ENCODE peak calls at places on chromosomes 6 and 20, in eight cellular contexts. One of them, this sample, is unnamed.

GRCh38 chr20:58676161-58676560 is 16.4 kb upstream of the NPEPL1 start:
- DNase-seq in cardiac muscle cell: no peak
- DNase-seq in HAP-1: no peak
- DNase-seq in T-helper 1 cell: no peak
- DNase-seq in stimulated activated CD8-positive, alpha-beta memory T cell treated with anti-CD3 and anti-CD28 coated beads, Interleukin-15, amount 100 ng/mL, for 1 hour: no peak
- DNase-seq in substantia nigra: no peak
- DNase-seq in NCI-H69: no peak
- DNase-seq in neural crest cell: no peak
- DNase-seq in this sample: no peak

GRCh38 chr6:148935705-148936306 is 189.0 kb downstream of the UST start:
- DNase-seq in cardiac muscle cell: no peak
- DNase-seq in HAP-1: no peak
- DNase-seq in T-helper 1 cell: no peak
- DNase-seq in stimulated activated CD8-positive, alpha-beta memory T cell treated with anti-CD3 and anti-CD28 coated beads, Interleukin-15, amount 100 ng/mL, for 1 hour: no peak
- DNase-seq in substantia nigra: no peak
- DNase-seq in NCI-H69: no peak
- DNase-seq in neural crest cell: no peak
- DNase-seq in this sample: no peak

GRCh38 chr6:142304241-142304640 is 2.4 kb downstream of the ADGRG6 start:
- DNase-seq in cardiac muscle cell: no peak
- DNase-seq in HAP-1: no peak
- DNase-seq in T-helper 1 cell: no peak
- DNase-seq in stimulated activated CD8-positive, alpha-beta memory T cell treated with anti-CD3 and anti-CD28 coated beads, Interleukin-15, amount 100 ng/mL, for 1 hour: no peak
- DNase-seq in substantia nigra: no peak
- DNase-seq in NCI-H69: no peak
- DNase-seq in neural crest cell: no peak
- DNase-seq in this sample: peak; percentile 30

GRCh38 chr6:11804135-11804534 is 25.5 kb upstream of the ADTRP start:
- DNase-seq in cardiac muscle cell: peak; percentile 25
- DNase-seq in HAP-1: no peak
- DNase-seq in T-helper 1 cell: no peak
- DNase-seq in stimulated activated CD8-positive, alpha-beta memory T cell treated with anti-CD3 and anti-CD28 coated beads, Interleukin-15, amount 100 ng/mL, for 1 hour: no peak
- DNase-seq in substantia nigra: no peak
- DNase-seq in NCI-H69: no peak
- DNase-seq in neural crest cell: no peak
- DNase-seq in this sample: no peak

GRCh38 chr20:35837577-35838195 is 65.9 kb downstream of the PHF20 start:
- DNase-seq in cardiac muscle cell: no peak
- DNase-seq in HAP-1: no peak
- DNase-seq in T-helper 1 cell: no peak
- DNase-seq in stimulated activated CD8-positive, alpha-beta memory T cell treated with anti-CD3 and anti-CD28 coated beads, Interleukin-15, amount 100 ng/mL, for 1 hour: no peak
- DNase-seq in substantia nigra: no peak
- DNase-seq in NCI-H69: no peak
- DNase-seq in neural crest cell: no peak
- DNase-seq in this sample: no peak

GRCh38 chr6:135869857-135870256 is 18.4 kb downstream of the PDE7B start:
- DNase-seq in cardiac muscle cell: no peak
- DNase-seq in HAP-1: no peak
- DNase-seq in T-helper 1 cell: no peak
- DNase-seq in stimulated activated CD8-positive, alpha-beta memory T cell treated with anti-CD3 and anti-CD28 coated beads, Interleukin-15, amount 100 ng/mL, for 1 hour: no peak
- DNase-seq in substantia nigra: no peak
- DNase-seq in NCI-H69: no peak
- DNase-seq in neural crest cell: no peak
- DNase-seq in this sample: no peak

GRCh38 chr6:28333047-28333446 is 2.9 kb downstream of the ZSCAN31 start:
- DNase-seq in cardiac muscle cell: no peak
- DNase-seq in HAP-1: no peak
- DNase-seq in T-helper 1 cell: no peak
- DNase-seq in stimulated activated CD8-positive, alpha-beta memory T cell treated with anti-CD3 and anti-CD28 coated beads, Interleukin-15, amount 100 ng/mL, for 1 hour: no peak
- DNase-seq in substantia nigra: no peak
- DNase-seq in NCI-H69: no peak
- DNase-seq in neural crest cell: no peak
- DNase-seq in this sample: no peak

GRCh38 chr6:160519603-160520042 is 144.5 kb downstream of the LPA start:
- DNase-seq in cardiac muscle cell: no peak
- DNase-seq in HAP-1: no peak
- DNase-seq in T-helper 1 cell: no peak
- DNase-seq in stimulated activated CD8-positive, alpha-beta memory T cell treated with anti-CD3 and anti-CD28 coated beads, Interleukin-15, amount 100 ng/mL, for 1 hour: no peak
- DNase-seq in substantia nigra: no peak
- DNase-seq in NCI-H69: no peak
- DNase-seq in neural crest cell: no peak
- DNase-seq in this sample: peak; percentile 66

GRCh38 chr20:8602389-8603116 is 466.3 kb upstream of the PLCB4 start:
- DNase-seq in cardiac muscle cell: peak; percentile 14
- DNase-seq in HAP-1: no peak
- DNase-seq in T-helper 1 cell: no peak
- DNase-seq in stimulated activated CD8-positive, alpha-beta memory T cell treated with anti-CD3 and anti-CD28 coated beads, Interleukin-15, amount 100 ng/mL, for 1 hour: no peak
- DNase-seq in substantia nigra: no peak
- DNase-seq in NCI-H69: peak; percentile 37
- DNase-seq in neural crest cell: no peak
- DNase-seq in this sample: peak; percentile 10

GRCh38 chr20:63807654-63808053 is 23.4 kb downstream of the ZBTB46 start:
- DNase-seq in cardiac muscle cell: no peak
- DNase-seq in HAP-1: no peak
- DNase-seq in T-helper 1 cell: no peak
- DNase-seq in stimulated activated CD8-positive, alpha-beta memory T cell treated with anti-CD3 and anti-CD28 coated beads, Interleukin-15, amount 100 ng/mL, for 1 hour: no peak
- DNase-seq in substantia nigra: no peak
- DNase-seq in NCI-H69: no peak
- DNase-seq in neural crest cell: no peak
- DNase-seq in this sample: no peak

GRCh38 chr20:51966296-51966971 is 164.1 kb upstream of the SALL4 start:
- DNase-seq in cardiac muscle cell: peak; percentile 84
- DNase-seq in HAP-1: peak; percentile 69
- DNase-seq in T-helper 1 cell: no peak
- DNase-seq in stimulated activated CD8-positive, alpha-beta memory T cell treated with anti-CD3 and anti-CD28 coated beads, Interleukin-15, amount 100 ng/mL, for 1 hour: no peak
- DNase-seq in substantia nigra: peak; percentile 17
- DNase-seq in NCI-H69: peak; percentile 78
- DNase-seq in neural crest cell: peak; percentile 52
- DNase-seq in this sample: peak; percentile 83

GRCh38 chr6:33592595-33593413 is 12.7 kb upstream of the BAK1 start:
- DNase-seq in cardiac muscle cell: no peak
- DNase-seq in HAP-1: no peak
- DNase-seq in T-helper 1 cell: peak; percentile 60
- DNase-seq in stimulated activated CD8-positive, alpha-beta memory T cell treated with anti-CD3 and anti-CD28 coated beads, Interleukin-15, amount 100 ng/mL, for 1 hour: no peak
- DNase-seq in substantia nigra: no peak
- DNase-seq in NCI-H69: no peak
- DNase-seq in neural crest cell: peak; percentile 43
- DNase-seq in this sample: no peak

GRCh38 chr6:21587925-21588811 is 5.4 kb upstream of the SOX4 start:
- DNase-seq in cardiac muscle cell: peak; percentile 68
- DNase-seq in HAP-1: peak; percentile 44
- DNase-seq in T-helper 1 cell: peak; percentile 60
- DNase-seq in stimulated activated CD8-positive, alpha-beta memory T cell treated with anti-CD3 and anti-CD28 coated beads, Interleukin-15, amount 100 ng/mL, for 1 hour: no peak
- DNase-seq in substantia nigra: peak; percentile 51
- DNase-seq in NCI-H69: peak; percentile 98
- DNase-seq in neural crest cell: peak; percentile 63
- DNase-seq in this sample: peak; percentile 71

GRCh38 chr6:39189915-39190544 is 39.2 kb downstream of the KCNK5 start:
- DNase-seq in cardiac muscle cell: peak; percentile 27
- DNase-seq in HAP-1: peak; percentile 8
- DNase-seq in T-helper 1 cell: peak; percentile 6
- DNase-seq in stimulated activated CD8-positive, alpha-beta memory T cell treated with anti-CD3 and anti-CD28 coated beads, Interleukin-15, amount 100 ng/mL, for 1 hour: no peak
- DNase-seq in substantia nigra: peak; percentile 38
- DNase-seq in NCI-H69: no peak
- DNase-seq in neural crest cell: peak; percentile 44
- DNase-seq in this sample: peak; percentile 23

GRCh38 chr6:126661646-126662045 is 321.7 kb downstream of the CENPW start:
- DNase-seq in cardiac muscle cell: peak; percentile 76
- DNase-seq in HAP-1: no peak
- DNase-seq in T-helper 1 cell: no peak
- DNase-seq in stimulated activated CD8-positive, alpha-beta memory T cell treated with anti-CD3 and anti-CD28 coated beads, Interleukin-15, amount 100 ng/mL, for 1 hour: no peak
- DNase-seq in substantia nigra: no peak
- DNase-seq in NCI-H69: no peak
- DNase-seq in neural crest cell: no peak
- DNase-seq in this sample: no peak

GRCh38 chr6:2949121-2949520 is 22.2 kb downstream of the SERPINB6 start:
- DNase-seq in cardiac muscle cell: no peak
- DNase-seq in HAP-1: no peak
- DNase-seq in T-helper 1 cell: no peak
- DNase-seq in stimulated activated CD8-positive, alpha-beta memory T cell treated with anti-CD3 and anti-CD28 coated beads, Interleukin-15, amount 100 ng/mL, for 1 hour: no peak
- DNase-seq in substantia nigra: no peak
- DNase-seq in NCI-H69: no peak
- DNase-seq in neural crest cell: no peak
- DNase-seq in this sample: no peak

GRCh38 chr20:62662422-62662821 is 20.1 kb downstream of the SLCO4A1 start:
- DNase-seq in cardiac muscle cell: peak; percentile 62
- DNase-seq in HAP-1: no peak
- DNase-seq in T-helper 1 cell: no peak
- DNase-seq in stimulated activated CD8-positive, alpha-beta memory T cell treated with anti-CD3 and anti-CD28 coated beads, Interleukin-15, amount 100 ng/mL, for 1 hour: no peak
- DNase-seq in substantia nigra: no peak
- DNase-seq in NCI-H69: no peak
- DNase-seq in neural crest cell: no peak
- DNase-seq in this sample: no peak

GRCh38 chr6:150290429-150290828 is 78.4 kb upstream of the IYD start:
- DNase-seq in cardiac muscle cell: peak; percentile 54
- DNase-seq in HAP-1: no peak
- DNase-seq in T-helper 1 cell: no peak
- DNase-seq in stimulated activated CD8-positive, alpha-beta memory T cell treated with anti-CD3 and anti-CD28 coated beads, Interleukin-15, amount 100 ng/mL, for 1 hour: no peak
- DNase-seq in substantia nigra: no peak
- DNase-seq in NCI-H69: no peak
- DNase-seq in neural crest cell: no peak
- DNase-seq in this sample: no peak

GRCh38 chr6:125300992-125301434 is 754 bp downstream of the HDDC2 start:
- DNase-seq in cardiac muscle cell: peak; percentile 56
- DNase-seq in HAP-1: peak; percentile 4
- DNase-seq in T-helper 1 cell: no peak
- DNase-seq in stimulated activated CD8-positive, alpha-beta memory T cell treated with anti-CD3 and anti-CD28 coated beads, Interleukin-15, amount 100 ng/mL, for 1 hour: no peak
- DNase-seq in substantia nigra: no peak
- DNase-seq in NCI-H69: peak; percentile 56
- DNase-seq in neural crest cell: no peak
- DNase-seq in this sample: no peak

GRCh38 chr6:140846518-140847277 is 1286.0 kb upstream of the GJE1 start:
- DNase-seq in cardiac muscle cell: peak; percentile 16
- DNase-seq in HAP-1: no peak
- DNase-seq in T-helper 1 cell: no peak
- DNase-seq in stimulated activated CD8-positive, alpha-beta memory T cell treated with anti-CD3 and anti-CD28 coated beads, Interleukin-15, amount 100 ng/mL, for 1 hour: no peak
- DNase-seq in substantia nigra: no peak
- DNase-seq in NCI-H69: no peak
- DNase-seq in neural crest cell: no peak
- DNase-seq in this sample: peak; percentile 28

GRCh38 chr6:10382322-10382721 is 32.6 kb downstream of the TFAP2A start:
- DNase-seq in cardiac muscle cell: no peak
- DNase-seq in HAP-1: no peak
- DNase-seq in T-helper 1 cell: no peak
- DNase-seq in stimulated activated CD8-positive, alpha-beta memory T cell treated with anti-CD3 and anti-CD28 coated beads, Interleukin-15, amount 100 ng/mL, for 1 hour: no peak
- DNase-seq in substantia nigra: no peak
- DNase-seq in NCI-H69: peak; percentile 92
- DNase-seq in neural crest cell: no peak
- DNase-seq in this sample: no peak

GRCh38 chr6:162343902-162344226 is 383.7 kb downstream of the PRKN start:
- DNase-seq in cardiac muscle cell: peak; percentile 73
- DNase-seq in HAP-1: no peak
- DNase-seq in T-helper 1 cell: no peak
- DNase-seq in stimulated activated CD8-positive, alpha-beta memory T cell treated with anti-CD3 and anti-CD28 coated beads, Interleukin-15, amount 100 ng/mL, for 1 hour: no peak
- DNase-seq in substantia nigra: no peak
- DNase-seq in NCI-H69: no peak
- DNase-seq in neural crest cell: no peak
- DNase-seq in this sample: no peak

GRCh38 chr6:24600903-24601302 is 45.1 kb downstream of the KIAA0319 start:
- DNase-seq in cardiac muscle cell: no peak
- DNase-seq in HAP-1: no peak
- DNase-seq in T-helper 1 cell: no peak
- DNase-seq in stimulated activated CD8-positive, alpha-beta memory T cell treated with anti-CD3 and anti-CD28 coated beads, Interleukin-15, amount 100 ng/mL, for 1 hour: no peak
- DNase-seq in substantia nigra: no peak
- DNase-seq in NCI-H69: peak; percentile 57
- DNase-seq in neural crest cell: no peak
- DNase-seq in this sample: no peak

GRCh38 chr6:77040566-77041195 is 422.6 kb downstream of the HTR1B start:
- DNase-seq in cardiac muscle cell: peak; percentile 6
- DNase-seq in HAP-1: no peak
- DNase-seq in T-helper 1 cell: no peak
- DNase-seq in stimulated activated CD8-positive, alpha-beta memory T cell treated with anti-CD3 and anti-CD28 coated beads, Interleukin-15, amount 100 ng/mL, for 1 hour: no peak
- DNase-seq in substantia nigra: no peak
- DNase-seq in NCI-H69: no peak
- DNase-seq in neural crest cell: no peak
- DNase-seq in this sample: no peak

GRCh38 chr6:28081486-28081751 is 1.1 kb downstream of the ZNF165 start:
- DNase-seq in cardiac muscle cell: no peak
- DNase-seq in HAP-1: no peak
- DNase-seq in T-helper 1 cell: peak; percentile 10
- DNase-seq in stimulated activated CD8-positive, alpha-beta memory T cell treated with anti-CD3 and anti-CD28 coated beads, Interleukin-15, amount 100 ng/mL, for 1 hour: no peak
- DNase-seq in substantia nigra: no peak
- DNase-seq in NCI-H69: no peak
- DNase-seq in neural crest cell: no peak
- DNase-seq in this sample: no peak

GRCh38 chr6:160996316-160996715 is 4.7 kb downstream of the MAP3K4 start:
- DNase-seq in cardiac muscle cell: no peak
- DNase-seq in HAP-1: no peak
- DNase-seq in T-helper 1 cell: no peak
- DNase-seq in stimulated activated CD8-positive, alpha-beta memory T cell treated with anti-CD3 and anti-CD28 coated beads, Interleukin-15, amount 100 ng/mL, for 1 hour: no peak
- DNase-seq in substantia nigra: no peak
- DNase-seq in NCI-H69: no peak
- DNase-seq in neural crest cell: no peak
- DNase-seq in this sample: peak; percentile 63

GRCh38 chr6:34248198-34248726 is 544 bp downstream of the SMIM29 start:
- DNase-seq in cardiac muscle cell: no peak
- DNase-seq in HAP-1: no peak
- DNase-seq in T-helper 1 cell: peak; percentile 45
- DNase-seq in stimulated activated CD8-positive, alpha-beta memory T cell treated with anti-CD3 and anti-CD28 coated beads, Interleukin-15, amount 100 ng/mL, for 1 hour: no peak
- DNase-seq in substantia nigra: peak; percentile 60
- DNase-seq in NCI-H69: peak; percentile 58
- DNase-seq in neural crest cell: peak; percentile 34
- DNase-seq in this sample: peak; percentile 52

GRCh38 chr6:111777357-111777756 is 95.9 kb downstream of the FYN start:
- DNase-seq in cardiac muscle cell: no peak
- DNase-seq in HAP-1: no peak
- DNase-seq in T-helper 1 cell: no peak
- DNase-seq in stimulated activated CD8-positive, alpha-beta memory T cell treated with anti-CD3 and anti-CD28 coated beads, Interleukin-15, amount 100 ng/mL, for 1 hour: no peak
- DNase-seq in substantia nigra: no peak
- DNase-seq in NCI-H69: no peak
- DNase-seq in neural crest cell: no peak
- DNase-seq in this sample: no peak

This sample was measured in lung microvascular endothelial cell.